ENCODE peak calls at places on chromosomes 5 and 9, in five cellular contexts. One of them, this sample, is unnamed.

GRCh38 chr9:81522721-81523551 is 166.4 kb downstream of the TLE1 start:
- DNase-seq in bronchial epithelial cell: peak
- DNase-seq in cardiac muscle cell: peak
- DNase-seq in heart left ventricle: no peak
- DNase-seq in tibial artery: no peak
- DNase-seq in this sample: peak

GRCh38 chr5:179497636-179498365 is 52.6 kb upstream of the RUFY1 start:
- DNase-seq in cardiac muscle cell: no peak
- DNase-seq in bronchial epithelial cell: no peak
- DNase-seq in tibial artery: no peak
- DNase-seq in heart left ventricle: no peak
- DNase-seq in this sample: no peak

GRCh38 chr5:154358410-154359221 is 87.2 kb upstream of the SAP30L start:
- DNase-seq in tibial artery: no peak
- DNase-seq in cardiac muscle cell: no peak
- DNase-seq in bronchial epithelial cell: no peak
- DNase-seq in heart left ventricle: no peak
- DNase-seq in this sample: no peak

GRCh38 chr9:34252670-34253459 is 74.0 kb downstream of the UBAP1 start:
- DNase-seq in bronchial epithelial cell: peak
- DNase-seq in cardiac muscle cell: peak
- DNase-seq in heart left ventricle: peak
- DNase-seq in tibial artery: peak
- DNase-seq in this sample: peak

GRCh38 chr9:129378241-129378661 is 200.2 kb upstream of the IER5L start:
- DNase-seq in heart left ventricle: no peak
- DNase-seq in tibial artery: no peak
- DNase-seq in bronchial epithelial cell: no peak
- DNase-seq in cardiac muscle cell: no peak
- DNase-seq in this sample: no peak

GRCh38 chr9:90044710-90045151 is 439.9 kb downstream of the GADD45G start:
- DNase-seq in cardiac muscle cell: no peak
- DNase-seq in tibial artery: no peak
- DNase-seq in heart left ventricle: no peak
- DNase-seq in bronchial epithelial cell: peak
- DNase-seq in this sample: peak

GRCh38 chr5:139725073-139725830 is 70.4 kb upstream of the PSD2 start:
- DNase-seq in tibial artery: peak
- DNase-seq in heart left ventricle: peak
- DNase-seq in bronchial epithelial cell: no peak
- DNase-seq in cardiac muscle cell: peak
- DNase-seq in this sample: no peak

GRCh38 chr5:177980776-177981175 is 15.3 kb downstream of the PROP1 start:
- DNase-seq in bronchial epithelial cell: no peak
- DNase-seq in tibial artery: no peak
- DNase-seq in cardiac muscle cell: peak
- DNase-seq in heart left ventricle: no peak
- DNase-seq in this sample: peak

GRCh38 chr5:50853151-50853550 is 186.7 kb downstream of the PARP8 start:
- DNase-seq in cardiac muscle cell: no peak
- DNase-seq in bronchial epithelial cell: no peak
- DNase-seq in heart left ventricle: peak
- DNase-seq in tibial artery: peak
- DNase-seq in this sample: no peak

GRCh38 chr9:90441814-90442213 is 200.8 kb downstream of the DIRAS2 start:
- DNase-seq in tibial artery: no peak
- DNase-seq in bronchial epithelial cell: peak
- DNase-seq in cardiac muscle cell: no peak
- DNase-seq in heart left ventricle: no peak
- DNase-seq in this sample: peak

GRCh38 chr5:64506567-64507321 is 929 bp downstream of the RGS7BP start:
- DNase-seq in cardiac muscle cell: peak
- DNase-seq in tibial artery: no peak
- DNase-seq in heart left ventricle: no peak
- DNase-seq in bronchial epithelial cell: no peak
- DNase-seq in this sample: no peak

GRCh38 chr9:121620777-121621437 is 30.5 kb upstream of the DAB2IP start:
- DNase-seq in tibial artery: no peak
- DNase-seq in cardiac muscle cell: peak
- DNase-seq in bronchial epithelial cell: no peak
- DNase-seq in heart left ventricle: no peak
- DNase-seq in this sample: peak

GRCh38 chr5:51347704-51348103 is 35.5 kb upstream of the ISL1 start:
- DNase-seq in bronchial epithelial cell: peak
- DNase-seq in heart left ventricle: no peak
- DNase-seq in cardiac muscle cell: no peak
- DNase-seq in tibial artery: no peak
- DNase-seq in this sample: peak

GRCh38 chr5:34682926-34683623 is 26.9 kb downstream of the RAI14 start:
- DNase-seq in heart left ventricle: no peak
- DNase-seq in tibial artery: no peak
- DNase-seq in cardiac muscle cell: no peak
- DNase-seq in bronchial epithelial cell: peak
- DNase-seq in this sample: peak

GRCh38 chr5:59188415-59189225 is 605.7 kb downstream of the RAB3C start:
- DNase-seq in heart left ventricle: peak
- DNase-seq in tibial artery: peak
- DNase-seq in cardiac muscle cell: peak
- DNase-seq in bronchial epithelial cell: peak
- DNase-seq in this sample: peak

GRCh38 chr5:181126841-181127240 is 4.1 kb downstream of the OR2V1 start:
- DNase-seq in cardiac muscle cell: no peak
- DNase-seq in tibial artery: no peak
- DNase-seq in bronchial epithelial cell: no peak
- DNase-seq in heart left ventricle: no peak
- DNase-seq in this sample: no peak

GRCh38 chr5:66306105-66306843 is 162.2 kb downstream of the SREK1 start:
- DNase-seq in tibial artery: peak
- DNase-seq in heart left ventricle: peak
- DNase-seq in bronchial epithelial cell: peak
- DNase-seq in cardiac muscle cell: peak
- DNase-seq in this sample: peak

GRCh38 chr5:130052752-130053151 is 148.5 kb downstream of the CHSY3 start:
- DNase-seq in cardiac muscle cell: no peak
- DNase-seq in bronchial epithelial cell: peak
- DNase-seq in heart left ventricle: no peak
- DNase-seq in tibial artery: no peak
- DNase-seq in this sample: peak

GRCh38 chr5:38069360-38069759 is 189.0 kb upstream of the EGFLAM start:
- DNase-seq in bronchial epithelial cell: peak
- DNase-seq in heart left ventricle: no peak
- DNase-seq in cardiac muscle cell: no peak
- DNase-seq in tibial artery: no peak
- DNase-seq in this sample: peak

GRCh38 chr5:9118852-9119251 is 427.0 kb downstream of the SEMA5A start:
- DNase-seq in bronchial epithelial cell: no peak
- DNase-seq in cardiac muscle cell: no peak
- DNase-seq in tibial artery: no peak
- DNase-seq in heart left ventricle: no peak
- DNase-seq in this sample: no peak

GRCh38 chr5:93586948-93587918 is 4.2 kb downstream of the NR2F1 start:
- DNase-seq in tibial artery: no peak
- DNase-seq in bronchial epithelial cell: no peak
- DNase-seq in heart left ventricle: no peak
- DNase-seq in cardiac muscle cell: no peak
- DNase-seq in this sample: no peak

GRCh38 chr5:59332236-59332973 is 561.1 kb downstream of the PDE4D start:
- DNase-seq in tibial artery: no peak
- DNase-seq in cardiac muscle cell: no peak
- DNase-seq in heart left ventricle: no peak
- DNase-seq in bronchial epithelial cell: no peak
- DNase-seq in this sample: no peak

GRCh38 chr9:91849694-91850093 is 100.3 kb downstream of the ROR2 start:
- DNase-seq in heart left ventricle: no peak
- DNase-seq in cardiac muscle cell: no peak
- DNase-seq in bronchial epithelial cell: no peak
- DNase-seq in tibial artery: no peak
- DNase-seq in this sample: no peak

GRCh38 chr9:18921677-18922076 is 111.3 kb downstream of the SAXO1 start:
- DNase-seq in tibial artery: no peak
- DNase-seq in heart left ventricle: no peak
- DNase-seq in bronchial epithelial cell: no peak
- DNase-seq in cardiac muscle cell: no peak
- DNase-seq in this sample: no peak

GRCh38 chr9:131275332-131276106 is 791 bp downstream of the FAM78A start:
- DNase-seq in bronchial epithelial cell: no peak
- DNase-seq in cardiac muscle cell: peak
- DNase-seq in heart left ventricle: peak
- DNase-seq in tibial artery: no peak
- DNase-seq in this sample: no peak

GRCh38 chr9:71744754-71745521 is 23.4 kb downstream of the CEMIP2 start:
- DNase-seq in cardiac muscle cell: no peak
- DNase-seq in heart left ventricle: no peak
- DNase-seq in tibial artery: no peak
- DNase-seq in bronchial epithelial cell: no peak
- DNase-seq in this sample: no peak

GRCh38 chr5:96091874-96092273 is 130.2 kb upstream of the ELL2 start:
- DNase-seq in cardiac muscle cell: no peak
- DNase-seq in tibial artery: no peak
- DNase-seq in heart left ventricle: no peak
- DNase-seq in bronchial epithelial cell: peak
- DNase-seq in this sample: peak

GRCh38 chr5:133681896-133682295 is 69.6 kb upstream of the FSTL4 start:
- DNase-seq in tibial artery: no peak
- DNase-seq in cardiac muscle cell: no peak
- DNase-seq in heart left ventricle: no peak
- DNase-seq in bronchial epithelial cell: no peak
- DNase-seq in this sample: no peak

GRCh38 chr5:36305571-36306326 is 4.0 kb upstream of the RANBP3L start:
- DNase-seq in heart left ventricle: peak
- DNase-seq in bronchial epithelial cell: peak
- DNase-seq in tibial artery: peak
- DNase-seq in cardiac muscle cell: peak
- DNase-seq in this sample: peak

GRCh38 chr5:115379622-115380344 is 83.3 kb upstream of the CCDC112 start:
- DNase-seq in bronchial epithelial cell: peak
- DNase-seq in heart left ventricle: no peak
- DNase-seq in tibial artery: no peak
- DNase-seq in cardiac muscle cell: no peak
- DNase-seq in this sample: peak

GRCh38 chr9:82456621-82457020 is 468.0 kb downstream of the SPATA31D1 start:
- DNase-seq in tibial artery: no peak
- DNase-seq in cardiac muscle cell: no peak
- DNase-seq in bronchial epithelial cell: peak
- DNase-seq in heart left ventricle: no peak
- DNase-seq in this sample: peak

GRCh38 chr5:109692011-109692410 is 2.3 kb downstream of the MAN2A1 start:
- DNase-seq in cardiac muscle cell: peak
- DNase-seq in tibial artery: no peak
- DNase-seq in bronchial epithelial cell: peak
- DNase-seq in heart left ventricle: no peak
- DNase-seq in this sample: peak
- H3K4me3 ChIP-seq in cardiac muscle cell: no peak
- H3K4me3 ChIP-seq in tibial artery: peak
- H3K4me3 ChIP-seq in bronchial epithelial cell: no peak
- H3K4me3 ChIP-seq in heart left ventricle: peak
- H3K4me3 ChIP-seq in this sample: peak

DNA sequence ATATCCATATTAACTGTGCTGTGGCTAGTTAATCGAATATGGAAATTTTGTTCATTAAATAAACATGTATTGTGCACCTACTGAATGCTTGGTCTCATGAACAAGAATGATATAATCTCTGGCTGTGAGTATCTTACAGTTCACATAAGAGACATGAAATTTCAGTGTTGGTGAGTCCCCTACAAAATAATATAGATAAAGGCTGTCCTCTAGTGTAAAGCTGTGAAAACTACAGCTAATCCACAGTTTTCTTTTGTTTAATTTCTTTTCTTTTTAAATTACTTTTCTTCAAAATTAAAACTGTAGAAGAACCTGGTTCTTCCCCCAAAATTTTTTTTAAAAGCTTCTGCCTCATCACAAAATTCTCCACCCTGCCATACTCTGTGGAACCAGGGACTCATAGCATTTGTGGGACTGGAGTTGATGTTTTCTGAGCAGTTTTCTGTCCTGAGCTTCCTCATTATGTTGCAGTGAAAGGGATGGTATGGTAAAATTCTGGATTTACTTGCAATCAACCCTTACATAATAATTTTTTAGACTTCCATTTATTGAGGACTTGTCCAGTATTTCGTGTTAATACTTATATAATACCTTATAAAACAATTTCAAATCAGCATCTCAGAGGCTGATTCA is 135.0 kb downstream of the STK32A start:
- DNase-seq in cardiac muscle cell: no peak
- DNase-seq in tibial artery: no peak
- DNase-seq in heart left ventricle: no peak
- DNase-seq in bronchial epithelial cell: peak
- DNase-seq in this sample: peak
- TF ChIP-seq CTCF in cardiac muscle cell: peak
- TF ChIP-seq CTCF in tibial artery: peak
- TF ChIP-seq CTCF in heart left ventricle: peak
- TF ChIP-seq CTCF in bronchial epithelial cell: peak
- TF ChIP-seq CTCF in this sample: peak

DNA sequence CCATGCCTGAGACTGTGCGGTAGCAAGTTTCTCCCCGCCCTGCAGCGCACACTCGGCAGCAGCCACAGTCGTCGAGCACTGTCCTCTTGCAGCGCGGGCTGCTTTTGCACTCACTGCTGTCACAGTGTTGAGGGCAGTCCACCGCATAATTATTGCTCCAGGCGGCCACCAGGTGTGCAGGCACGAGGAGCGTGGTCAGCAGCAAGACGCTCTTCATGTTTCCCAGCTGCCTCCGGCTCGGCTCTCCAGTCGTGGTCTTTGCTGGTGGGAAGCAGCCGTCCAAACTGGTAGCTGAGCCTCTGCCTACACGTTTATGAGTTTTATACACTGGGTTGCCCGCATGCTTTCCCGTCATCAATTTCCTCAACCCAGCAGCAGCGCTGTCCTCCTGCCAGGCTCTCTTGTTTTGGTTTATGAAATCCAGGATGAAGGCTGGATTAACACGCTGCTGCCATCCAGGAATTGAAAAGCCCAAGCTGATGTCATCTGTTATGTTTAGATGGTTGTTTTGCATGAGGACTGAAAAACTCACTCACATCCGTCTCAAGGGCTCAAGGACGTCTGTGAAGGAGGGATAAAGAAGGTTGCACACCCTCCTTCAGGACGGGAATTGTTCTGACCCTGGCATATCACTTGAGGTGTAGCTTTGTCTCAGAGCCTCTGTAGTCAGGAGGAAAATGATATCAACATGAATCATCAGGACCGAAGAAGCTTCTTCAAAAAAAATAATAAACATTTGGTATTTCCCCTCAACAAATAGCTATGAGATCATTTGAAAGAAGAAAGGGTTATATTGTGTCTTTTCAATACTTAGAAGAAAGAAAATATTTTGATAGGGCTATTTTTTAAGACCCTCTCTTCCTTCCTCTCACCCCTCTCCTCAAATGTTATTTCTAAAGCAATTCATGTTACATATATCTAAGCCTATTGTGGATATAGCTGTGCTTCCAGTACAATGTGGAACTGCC is at the start of gene ESM1:
- DNase-seq in bronchial epithelial cell: peak
- DNase-seq in cardiac muscle cell: no peak
- DNase-seq in tibial artery: peak
- DNase-seq in heart left ventricle: no peak
- DNase-seq in this sample: peak
- H3K4me3 ChIP-seq in bronchial epithelial cell: no peak
- H3K4me3 ChIP-seq in cardiac muscle cell: no peak
- H3K4me3 ChIP-seq in tibial artery: no peak
- H3K4me3 ChIP-seq in heart left ventricle: peak
- H3K4me3 ChIP-seq in this sample: peak

GRCh38 chr5:168881427-168882149 is 302.4 kb upstream of the PANK3 start:
- DNase-seq in heart left ventricle: no peak
- DNase-seq in bronchial epithelial cell: no peak
- DNase-seq in tibial artery: no peak
- DNase-seq in cardiac muscle cell: peak
- DNase-seq in this sample: peak
- TF ChIP-seq CTCF in heart left ventricle: no peak
- TF ChIP-seq CTCF in bronchial epithelial cell: no peak
- TF ChIP-seq CTCF in tibial artery: no peak
- TF ChIP-seq CTCF in cardiac muscle cell: no peak
- TF ChIP-seq CTCF in this sample: no peak